ENCODE peak calls at places on chromosomes 13 and 19, in four cellular contexts. C is skeletal muscle cell, B is cardiac fibroblast, R is lower leg skin. S is an unnamed sample.

GRCh38 chr13:27607125-27607524 is 13.2 kb downstream of the LNX2 start:
- DNase-seq in R (no peak), C (peak), B (peak), S (no peak)

GRCh38 chr19:41449079-41449864 is 6.3 kb downstream of the ERICH4 start:
- DNase-seq in C (no peak), R (peak), B (peak), S (peak)

GRCh38 chr19:31285744-31286143 is 63.5 kb downstream of the TSHZ3 start:
- DNase-seq in B (peak), C (peak), R (no peak), S (no peak)

GRCh38 chr19:50858896-50859295 is 4.2 kb downstream of the KLK3 start:
- DNase-seq in R (no peak), C (no peak), B (no peak), S (no peak)

GRCh38 chr13:26695360-26695705 is 65.3 kb downstream of the GPR12 start:
- DNase-seq in R (no peak), C (no peak), B (no peak), S (no peak)

GRCh38 chr19:12202250-12202649 is 39.4 kb downstream of the ZNF136 start:
- DNase-seq in B (peak), R (no peak), C (no peak), S (peak)

GRCh38 chr13:111482126-111482525 is 161.7 kb downstream of the TEX29 start:
- DNase-seq in R (no peak), B (no peak), C (no peak), S (no peak)

GRCh38 chr19:36894849-36895383 is 21.2 kb downstream of the ZNF829 start:
- DNase-seq in B (no peak), R (no peak), C (no peak), S (no peak)

GRCh38 chr19:54230031-54230430 is 7.2 kb upstream of the LILRB3 start:
- DNase-seq in C (no peak), R (no peak), B (no peak), S (no peak)

GRCh38 chr13:108478179-108478578 is 151.2 kb upstream of the MYO16 start:
- DNase-seq in B (no peak), C (no peak), R (no peak), S (no peak)

GRCh38 chr19:42199440-42200115 is 17.9 kb downstream of the DEDD2 start:
- DNase-seq in R (peak), C (no peak), B (no peak), S (peak)

GRCh38 chr13:37495046-37495445 is 103.5 kb downstream of the POSTN start:
- DNase-seq in R (no peak), C (no peak), B (peak), S (no peak)

GRCh38 chr13:57557979-57558529 is 73.5 kb upstream of the PCDH17 start:
- DNase-seq in C (no peak), R (no peak), B (peak), S (no peak)

GRCh38 chr13:44765076-44765475 is 188.9 kb upstream of the TSC22D1 start:
- DNase-seq in B (no peak), C (no peak), R (no peak), S (no peak)

GRCh38 chr13:36820222-36820621 is 1.2 kb downstream of the RFXAP start:
- DNase-seq in R (no peak), C (no peak), B (peak), S (no peak)

GRCh38 chr13:32017449-32017848 is 14.1 kb upstream of the FRY start:
- DNase-seq in C (no peak), R (no peak), B (no peak), S (no peak)

GRCh38 chr13:27639186-27639585 is 17.5 kb downstream of the POLR1D start:
- DNase-seq in C (no peak), R (no peak), B (no peak), S (no peak)

GRCh38 chr19:15815306-15815705 is at the start of gene OR10H1:
- DNase-seq in R (no peak), C (no peak), B (no peak), S (no peak)

GRCh38 chr19:12791345-12792047 is at the start of gene JUNB:
- DNase-seq in C (peak), R (peak), B (peak), S (peak)

GRCh38 chr13:25806304-25806974 is 245.4 kb downstream of the SHISA2 start:
- DNase-seq in B (no peak), R (no peak), C (no peak), S (no peak)

GRCh38 chr13:106176103-106176502 is 359.4 kb downstream of the EFNB2 start:
- DNase-seq in B (peak), C (peak), R (no peak), S (no peak)

GRCh38 chr19:6216996-6217751 is 62.6 kb downstream of the MLLT1 start:
- DNase-seq in C (no peak), B (no peak), R (no peak), S (peak)

GRCh38 chr13:34357435-34358232 is 539.7 kb downstream of the RFC3 start:
- DNase-seq in R (no peak), B (peak), C (peak), S (no peak)

GRCh38 chr13:78562237-78562889 is 41.0 kb downstream of the POU4F1 start:
- DNase-seq in C (no peak), R (no peak), B (no peak), S (no peak)

GRCh38 chr19:9835507-9835949 is 410 bp downstream of the PIN1 start:
- DNase-seq in C (no peak), R (no peak), B (no peak), S (no peak)

GRCh38 chr19:3736106-3736724 is 25.3 kb downstream of the APBA3 start:
- DNase-seq in R (no peak), B (no peak), C (no peak), S (no peak)

GRCh38 chr19:52190679-52191293 is 934 bp downstream of the PPP2R1A start:
- DNase-seq in B (peak), C (peak), R (peak), S (peak)

GRCh38 chr19:13007292-13008045 is 12.2 kb downstream of the NFIX start:
- DNase-seq in B (no peak), R (peak), C (no peak), S (peak)

GRCh38 chr19:3576696-3577443 is 4.1 kb downstream of the HMG20B start:
- DNase-seq in C (peak), R (no peak), B (peak), S (no peak)

GRCh38 chr19:58543826-58544590 is at the start of gene TRIM28:
- DNase-seq in B (peak), R (peak), C (peak), S (peak)

GRCh38 chr13:112790735-112791641 is 101.2 kb downstream of the ATP11A start:
- DNase-seq in R (no peak), C (no peak), B (peak), S (no peak)

GRCh38 chr19:58555369-58555885 is 522 bp upstream of the CHMP2A start:
- DNase-seq in B (no peak), R (no peak), C (no peak), S (no peak)

GRCh38 chr13:62193919-62194318 is 778.3 kb upstream of the PCDH20 start:
- DNase-seq in R (no peak), C (no peak), B (no peak), S (no peak)

GRCh38 chr13:28475916-28476725 is 18.8 kb downstream of the FLT1 start:
- DNase-seq in B (peak), R (no peak), C (peak), S (no peak)

GRCh38 chr13:34179481-34179880 is 361.5 kb downstream of the RFC3 start:
- DNase-seq in C (no peak), B (peak), R (no peak), S (no peak)

GRCh38 chr19:6769006-6769637 is 1.9 kb upstream of the SH2D3A start:
- DNase-seq in C (no peak), R (no peak), B (peak), S (no peak)

GRCh38 chr13:43377955-43378354 is 354.6 kb downstream of the DNAJC15 start:
- DNase-seq in B (peak), R (no peak), C (no peak), S (no peak)

GRCh38 chr13:52837850-52838249 is 10.6 kb downstream of the PCDH8 start:
- DNase-seq in C (no peak), R (no peak), B (no peak), S (no peak)

DNA sequence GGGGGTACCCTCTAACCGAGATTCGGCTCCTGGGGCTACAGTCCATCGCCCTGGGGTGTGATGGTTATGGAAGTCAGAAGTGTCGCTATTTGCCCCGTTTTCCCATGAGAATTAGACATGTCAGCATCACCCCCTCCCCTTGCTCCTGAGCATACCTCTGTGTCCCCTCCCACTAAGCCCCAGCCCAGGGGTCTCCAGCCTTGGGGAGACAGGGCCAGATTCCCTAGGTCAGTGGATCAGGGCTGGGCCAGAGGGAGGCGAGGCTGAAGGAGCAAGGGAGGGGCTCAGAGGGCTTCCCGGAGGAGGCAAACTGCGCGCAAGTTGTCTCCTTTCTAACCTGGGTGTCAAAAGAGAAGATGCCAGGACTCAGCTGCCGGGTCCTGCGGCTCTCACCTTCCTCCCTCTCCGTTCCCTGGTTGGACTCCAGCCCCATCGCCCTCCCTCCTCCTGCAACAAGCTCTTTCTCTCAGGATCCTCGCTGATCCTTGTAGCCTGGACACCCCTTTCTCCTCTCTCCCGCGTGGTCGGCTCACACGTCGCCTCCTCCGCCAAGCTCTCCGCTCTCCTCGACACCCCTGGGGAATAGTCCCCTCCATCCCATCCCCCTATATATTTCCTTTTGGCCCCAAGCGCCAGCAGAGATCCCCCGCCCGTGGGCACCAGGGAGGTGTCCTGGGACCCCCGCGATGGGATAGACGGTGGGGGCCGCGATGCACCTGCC is 459 bp upstream of the TMEM59L start:
- DNase-seq in R (no peak), B (no peak), C (no peak), S (no peak)
- H3K4me3 ChIP-seq in R (no peak), B (peak), C (peak), S (peak)

GRCh38 chr19:1169921-1170885 is 3.9 kb downstream of the SBNO2 start:
- DNase-seq in R (no peak), B (no peak), C (peak), S (peak)

GRCh38 chr19:1173160-1173844 is 766 bp downstream of the SBNO2 start:
- DNase-seq in B (no peak), C (no peak), R (no peak), S (no peak)

GRCh38 chr19:1172353-1173159 is 1.5 kb downstream of the SBNO2 start:
- DNase-seq in C (no peak), R (no peak), B (peak), S (peak)

GRCh38 chr19:1170938-1171754 is 2.9 kb downstream of the SBNO2 start:
- DNase-seq in R (no peak), B (no peak), C (no peak), S (peak)

DNA sequence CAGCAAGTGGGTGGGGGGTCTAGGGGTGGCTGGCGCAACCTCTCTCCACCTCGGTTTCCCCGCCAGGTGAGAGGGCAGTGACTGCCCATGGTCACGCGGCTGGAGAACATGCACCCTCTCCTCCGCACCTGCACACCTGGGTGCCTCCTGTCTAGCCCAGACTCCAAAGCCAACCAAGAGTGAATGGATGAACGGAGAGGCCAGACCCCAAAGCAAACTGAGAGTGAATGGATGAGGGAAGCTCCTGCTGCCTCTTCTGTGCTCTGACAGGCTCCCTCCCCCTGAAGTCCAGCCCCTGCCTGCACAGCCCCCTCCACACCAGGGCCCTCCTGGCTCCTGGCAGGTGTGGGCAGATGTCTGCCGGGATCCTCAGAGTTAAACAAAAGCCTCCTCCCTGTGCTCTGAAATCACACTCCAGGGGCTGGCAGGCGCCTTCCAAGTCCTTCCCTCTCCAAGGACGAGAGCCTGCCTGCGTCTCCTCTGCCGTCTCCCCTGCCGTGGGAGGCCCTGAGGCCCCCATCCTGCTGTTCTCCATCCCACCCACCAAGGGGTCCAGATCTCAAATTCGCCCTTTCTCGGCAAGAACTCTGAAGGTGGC is 2.2 kb downstream of the SBNO2 start:
- DNase-seq in R (no peak), C (no peak), B (no peak), S (peak)
- H3K4me3 ChIP-seq in R (no peak), C (peak), B (peak), S (peak)

DNA sequence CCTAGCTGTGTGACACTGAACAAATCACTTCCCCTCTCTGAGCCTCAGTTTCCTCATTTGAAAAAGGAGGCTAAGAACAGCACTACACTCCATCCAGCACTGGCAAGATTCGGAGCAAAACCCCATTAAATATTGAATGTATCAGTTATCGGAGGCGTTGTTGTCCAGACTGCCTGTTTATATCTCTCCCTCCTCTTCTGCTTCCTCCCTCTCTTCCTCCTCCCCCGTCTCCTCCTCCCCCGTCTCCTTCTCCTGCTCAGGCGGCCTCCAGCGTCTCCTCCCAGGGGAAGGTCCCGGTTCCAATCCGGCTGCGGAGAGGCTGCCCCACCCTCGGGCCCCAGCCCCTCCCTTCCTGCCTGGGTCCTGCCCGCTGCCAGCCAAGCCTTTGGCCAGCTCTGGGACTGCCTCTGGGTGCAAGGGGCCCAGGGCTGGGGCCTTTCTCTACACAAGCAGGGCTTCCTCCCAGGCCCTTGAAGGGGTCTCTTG is 2.0 kb downstream of the RRAS start:
- DNase-seq in B (peak), R (peak), C (peak), S (peak)
- H3K4me3 ChIP-seq in B (peak), R (no peak), C (peak), S (peak)

GRCh38 chr13:49635599-49636433 is 7.5 kb downstream of the ARL11 start:
- DNase-seq in B (peak), R (no peak), C (peak), S (no peak)
- H3K4me3 ChIP-seq in B (peak), R (no peak), C (no peak), S (peak)

DNA sequence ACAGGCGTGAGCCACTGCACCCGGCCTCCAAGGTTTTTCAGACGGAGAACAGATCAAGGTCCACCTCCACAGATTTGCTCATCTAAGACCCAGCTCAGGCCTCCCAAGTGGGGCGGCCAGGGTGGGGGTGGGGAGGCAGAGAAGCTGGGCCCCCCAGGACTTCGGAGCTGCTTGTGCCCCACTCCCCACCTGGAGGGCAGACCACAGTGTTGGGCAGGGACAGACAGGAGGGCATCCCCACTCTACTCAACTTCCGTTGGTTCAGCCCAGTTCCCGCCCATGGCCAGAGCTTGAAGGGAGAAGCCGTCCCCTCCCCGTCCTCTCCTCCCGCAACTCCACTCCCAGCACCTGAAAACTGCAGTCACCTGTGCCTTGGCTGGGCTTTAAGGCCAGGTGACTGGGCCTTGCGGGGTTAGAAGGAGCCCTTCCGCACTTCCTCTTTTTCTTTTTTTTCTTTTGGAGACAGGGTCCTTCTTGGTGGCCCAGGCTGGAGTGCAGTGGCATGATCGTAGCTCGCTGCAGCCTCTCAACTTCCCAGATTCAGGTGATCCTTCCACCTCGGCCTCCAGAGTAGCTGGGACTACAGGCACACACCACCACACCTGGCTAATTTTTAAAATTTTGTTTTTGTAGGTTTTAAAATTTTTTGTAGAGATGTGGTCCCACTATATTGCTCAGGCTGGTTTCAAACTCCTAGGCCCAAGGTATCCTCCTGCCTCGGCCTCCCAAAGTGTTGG is 734 bp upstream of the LRRC8E start:
- DNase-seq in R (no peak), C (no peak), B (no peak), S (no peak)
- H3K4me3 ChIP-seq in R (no peak), C (peak), B (no peak), S (peak)

GRCh38 chr19:5045956-5046338 is 77.0 kb downstream of the KDM4B start:
- DNase-seq in B (no peak), C (no peak), R (no peak), S (no peak)

GRCh38 chr19:5048727-5049553 is 80.0 kb downstream of the KDM4B start:
- DNase-seq in C (no peak), B (peak), R (peak), S (no peak)

GRCh38 chr19:5046339-5047039 is 77.6 kb downstream of the KDM4B start:
- DNase-seq in C (no peak), B (peak), R (peak), S (peak)

GRCh38 chr19:5048091-5048726 is 79.3 kb downstream of the KDM4B start:
- DNase-seq in B (peak), C (no peak), R (peak), S (peak)

DNA sequence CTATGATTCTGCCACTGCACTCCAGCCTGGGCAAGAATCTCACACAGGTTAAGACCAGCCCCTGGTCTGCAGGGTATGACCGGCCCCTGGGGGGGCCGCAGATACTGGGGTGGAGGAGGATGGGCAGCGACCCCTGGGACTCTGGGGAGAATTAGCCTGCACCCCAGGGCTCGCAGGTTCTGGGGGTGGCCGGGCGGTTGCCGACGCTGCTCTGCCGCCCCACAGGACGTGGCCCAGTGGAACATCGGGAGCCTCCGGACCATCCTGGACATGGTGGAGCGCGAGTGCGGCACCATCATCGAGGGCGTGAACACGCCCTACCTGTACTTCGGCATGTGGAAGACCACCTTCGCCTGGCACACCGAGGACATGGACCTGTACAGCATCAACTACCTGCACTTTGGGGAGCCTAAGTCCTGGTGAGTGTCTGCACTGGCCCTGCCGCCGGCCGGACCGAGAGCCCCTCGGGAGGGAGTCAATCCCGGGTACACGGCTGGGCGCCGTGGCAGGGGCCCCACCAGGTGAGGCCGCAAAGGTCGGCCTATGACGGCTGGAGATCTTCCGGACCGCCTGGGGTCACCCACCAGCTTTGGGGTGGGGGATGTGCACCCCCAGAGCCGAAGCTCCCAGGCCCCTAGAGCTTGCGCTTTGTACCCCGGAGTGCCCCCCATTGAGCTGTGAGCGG is 78.5 kb downstream of the KDM4B start:
- DNase-seq in R (no peak), B (no peak), C (no peak), S (no peak)
- H3K4me3 ChIP-seq in R (no peak), B (no peak), C (no peak), S (no peak)

DNA sequence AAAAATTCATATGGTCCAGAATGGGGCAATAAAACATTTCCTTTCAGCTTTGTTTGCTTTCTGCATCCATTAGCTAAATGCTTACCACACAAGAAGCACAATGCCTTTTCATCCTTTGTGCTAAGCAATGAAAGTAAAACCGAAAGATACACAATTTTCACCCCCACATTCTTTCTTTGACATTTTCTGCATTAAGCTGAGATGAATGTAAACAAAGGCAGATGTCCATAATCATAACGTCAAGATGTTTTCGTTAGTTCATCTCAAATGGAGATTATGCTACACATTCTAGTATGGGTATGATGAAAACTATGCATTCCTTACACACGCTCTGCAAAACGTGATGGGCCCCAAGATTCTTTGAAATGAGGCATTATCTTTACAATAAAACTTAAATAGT is 568.5 kb downstream of the SLITRK6 start:
- DNase-seq in C (no peak), R (no peak), B (no peak), S (no peak)
- H3K4me3 ChIP-seq in C (no peak), R (no peak), B (no peak), S (no peak)

S was measured in lower lobe of right lung.